ENCODE peak calls at places on chromosomes 2 and 18, in eight cellular contexts. One of them, this sample, is unnamed.

GRCh38 chr2:174585657-174586056 is 11.9 kb downstream of the WIPF1 start:
- DNase-seq in posterior vena cava: no peak
- DNase-seq in NCI-H1092: no peak
- DNase-seq in LoVo: no peak
- DNase-seq in C1 segment of cervical spinal cord: no peak
- DNase-seq in Right ventricle myocardium superior: no peak
- DNase-seq in caudate nucleus: no peak
- DNase-seq in astrocyte: no peak
- DNase-seq in this sample: no peak

GRCh38 chr18:22183647-22184161 is 14.3 kb downstream of the GATA6 start:
- DNase-seq in LoVo: no peak
- DNase-seq in C1 segment of cervical spinal cord: no peak
- DNase-seq in NCI-H1092: no peak
- DNase-seq in Right ventricle myocardium superior: no peak
- DNase-seq in astrocyte: no peak
- DNase-seq in posterior vena cava: no peak
- DNase-seq in caudate nucleus: no peak
- DNase-seq in this sample: no peak

GRCh38 chr2:11753452-11753885 is 7.0 kb downstream of the LPIN1 start:
- DNase-seq in posterior vena cava: no peak
- DNase-seq in astrocyte: peak; percentile 56
- DNase-seq in caudate nucleus: no peak
- DNase-seq in NCI-H1092: peak; percentile 41
- DNase-seq in C1 segment of cervical spinal cord: no peak
- DNase-seq in Right ventricle myocardium superior: no peak
- DNase-seq in LoVo: no peak
- DNase-seq in this sample: no peak

GRCh38 chr18:78559584-78559983 is 420.0 kb upstream of the SALL3 start:
- DNase-seq in NCI-H1092: no peak
- DNase-seq in caudate nucleus: no peak
- DNase-seq in LoVo: no peak
- DNase-seq in Right ventricle myocardium superior: no peak
- DNase-seq in posterior vena cava: peak; percentile 76
- DNase-seq in C1 segment of cervical spinal cord: no peak
- DNase-seq in astrocyte: no peak
- DNase-seq in this sample: no peak

GRCh38 chr2:27407798-27408491 is 1.4 kb downstream of the PPM1G start:
- DNase-seq in NCI-H1092: peak; percentile 25
- DNase-seq in astrocyte: peak; percentile 36
- DNase-seq in caudate nucleus: no peak
- DNase-seq in posterior vena cava: no peak
- DNase-seq in Right ventricle myocardium superior: no peak
- DNase-seq in C1 segment of cervical spinal cord: no peak
- DNase-seq in LoVo: peak; percentile 53
- DNase-seq in this sample: no peak

GRCh38 chr2:223797811-223798721 is 39.3 kb downstream of the AP1S3 start:
- DNase-seq in Right ventricle myocardium superior: no peak
- DNase-seq in LoVo: no peak
- DNase-seq in caudate nucleus: no peak
- DNase-seq in astrocyte: peak; percentile 72
- DNase-seq in posterior vena cava: no peak
- DNase-seq in C1 segment of cervical spinal cord: no peak
- DNase-seq in NCI-H1092: peak; percentile 3
- DNase-seq in this sample: no peak

GRCh38 chr2:182259629-182260150 is 167.1 kb downstream of the PDE1A start:
- DNase-seq in C1 segment of cervical spinal cord: no peak
- DNase-seq in Right ventricle myocardium superior: no peak
- DNase-seq in caudate nucleus: no peak
- DNase-seq in LoVo: no peak
- DNase-seq in NCI-H1092: no peak
- DNase-seq in posterior vena cava: no peak
- DNase-seq in astrocyte: peak; percentile 41
- DNase-seq in this sample: no peak

GRCh38 chr18:10213526-10213925 is 240.9 kb upstream of the APCDD1 start:
- DNase-seq in Right ventricle myocardium superior: no peak
- DNase-seq in posterior vena cava: no peak
- DNase-seq in caudate nucleus: no peak
- DNase-seq in astrocyte: no peak
- DNase-seq in LoVo: peak; percentile 18
- DNase-seq in C1 segment of cervical spinal cord: no peak
- DNase-seq in NCI-H1092: no peak
- DNase-seq in this sample: peak; percentile 43

GRCh38 chr2:96693286-96694200 is 46.3 kb downstream of the LMAN2L start:
- DNase-seq in astrocyte: no peak
- DNase-seq in NCI-H1092: no peak
- DNase-seq in LoVo: no peak
- DNase-seq in caudate nucleus: no peak
- DNase-seq in C1 segment of cervical spinal cord: no peak
- DNase-seq in Right ventricle myocardium superior: no peak
- DNase-seq in posterior vena cava: peak; percentile 69
- DNase-seq in this sample: no peak

GRCh38 chr2:85577386-85578242 is at the start of gene VAMP8:
- DNase-seq in NCI-H1092: no peak
- DNase-seq in caudate nucleus: no peak
- DNase-seq in C1 segment of cervical spinal cord: peak; percentile 53
- DNase-seq in astrocyte: no peak
- DNase-seq in LoVo: peak; percentile 77
- DNase-seq in posterior vena cava: no peak
- DNase-seq in Right ventricle myocardium superior: peak; percentile 70
- DNase-seq in this sample: no peak

GRCh38 chr2:26001743-26002341 is 19.5 kb upstream of the KIF3C start:
- DNase-seq in caudate nucleus: peak; percentile 67
- DNase-seq in LoVo: no peak
- DNase-seq in Right ventricle myocardium superior: peak; percentile 84
- DNase-seq in posterior vena cava: peak; percentile 85
- DNase-seq in NCI-H1092: peak; percentile 28
- DNase-seq in astrocyte: no peak
- DNase-seq in C1 segment of cervical spinal cord: peak; percentile 85
- DNase-seq in this sample: peak; percentile 81

GRCh38 chr2:216890138-216890537 is 30.3 kb upstream of the TNP1 start:
- DNase-seq in astrocyte: no peak
- DNase-seq in Right ventricle myocardium superior: no peak
- DNase-seq in caudate nucleus: no peak
- DNase-seq in NCI-H1092: no peak
- DNase-seq in C1 segment of cervical spinal cord: no peak
- DNase-seq in posterior vena cava: no peak
- DNase-seq in LoVo: no peak
- DNase-seq in this sample: no peak

GRCh38 chr2:101446869-101447268 is 28.0 kb downstream of the RFX8 start:
- DNase-seq in Right ventricle myocardium superior: no peak
- DNase-seq in C1 segment of cervical spinal cord: no peak
- DNase-seq in NCI-H1092: no peak
- DNase-seq in caudate nucleus: no peak
- DNase-seq in LoVo: no peak
- DNase-seq in astrocyte: peak; percentile 96
- DNase-seq in posterior vena cava: no peak
- DNase-seq in this sample: no peak

GRCh38 chr18:9802774-9803697 is 82.7 kb upstream of the TXNDC2 start:
- DNase-seq in posterior vena cava: no peak
- DNase-seq in NCI-H1092: no peak
- DNase-seq in astrocyte: no peak
- DNase-seq in C1 segment of cervical spinal cord: no peak
- DNase-seq in Right ventricle myocardium superior: no peak
- DNase-seq in caudate nucleus: no peak
- DNase-seq in LoVo: no peak
- DNase-seq in this sample: no peak

GRCh38 chr2:30298302-30298701 is 67.0 kb downstream of the LBH start:
- DNase-seq in caudate nucleus: no peak
- DNase-seq in LoVo: no peak
- DNase-seq in C1 segment of cervical spinal cord: no peak
- DNase-seq in Right ventricle myocardium superior: no peak
- DNase-seq in astrocyte: no peak
- DNase-seq in posterior vena cava: no peak
- DNase-seq in NCI-H1092: no peak
- DNase-seq in this sample: no peak

GRCh38 chr18:6561893-6562292 is 147.2 kb upstream of the L3MBTL4 start:
- DNase-seq in NCI-H1092: no peak
- DNase-seq in C1 segment of cervical spinal cord: no peak
- DNase-seq in posterior vena cava: no peak
- DNase-seq in LoVo: no peak
- DNase-seq in Right ventricle myocardium superior: no peak
- DNase-seq in astrocyte: no peak
- DNase-seq in caudate nucleus: no peak
- DNase-seq in this sample: no peak

GRCh38 chr2:203817147-203817546 is 50.4 kb upstream of the CTLA4 start:
- DNase-seq in caudate nucleus: no peak
- DNase-seq in C1 segment of cervical spinal cord: no peak
- DNase-seq in astrocyte: no peak
- DNase-seq in posterior vena cava: no peak
- DNase-seq in NCI-H1092: no peak
- DNase-seq in LoVo: no peak
- DNase-seq in Right ventricle myocardium superior: no peak
- DNase-seq in this sample: no peak

GRCh38 chr2:223970343-223971128 is 13.3 kb downstream of the MRPL44 start:
- DNase-seq in posterior vena cava: no peak
- DNase-seq in caudate nucleus: peak; percentile 3
- DNase-seq in Right ventricle myocardium superior: no peak
- DNase-seq in C1 segment of cervical spinal cord: no peak
- DNase-seq in NCI-H1092: peak; percentile 17
- DNase-seq in astrocyte: peak; percentile 25
- DNase-seq in LoVo: peak; percentile 72
- DNase-seq in this sample: peak; percentile 55

GRCh38 chr2:29293830-29294438 is 178.7 kb downstream of the CLIP4 start:
- DNase-seq in LoVo: peak; percentile 23
- DNase-seq in C1 segment of cervical spinal cord: no peak
- DNase-seq in NCI-H1092: no peak
- DNase-seq in astrocyte: no peak
- DNase-seq in caudate nucleus: no peak
- DNase-seq in Right ventricle myocardium superior: no peak
- DNase-seq in posterior vena cava: no peak
- DNase-seq in this sample: no peak

GRCh38 chr2:67210430-67210829 is 186.7 kb upstream of the ETAA1 start:
- DNase-seq in astrocyte: no peak
- DNase-seq in LoVo: no peak
- DNase-seq in NCI-H1092: no peak
- DNase-seq in Right ventricle myocardium superior: no peak
- DNase-seq in posterior vena cava: no peak
- DNase-seq in caudate nucleus: no peak
- DNase-seq in C1 segment of cervical spinal cord: no peak
- DNase-seq in this sample: no peak

GRCh38 chr2:22821458-22821857 is 563.5 kb upstream of the KLHL29 start:
- DNase-seq in C1 segment of cervical spinal cord: no peak
- DNase-seq in caudate nucleus: no peak
- DNase-seq in astrocyte: no peak
- DNase-seq in posterior vena cava: no peak
- DNase-seq in Right ventricle myocardium superior: no peak
- DNase-seq in NCI-H1092: no peak
- DNase-seq in LoVo: no peak
- DNase-seq in this sample: no peak

GRCh38 chr18:23484783-23485182 is 18.5 kb upstream of the RMC1 start:
- DNase-seq in astrocyte: no peak
- DNase-seq in Right ventricle myocardium superior: no peak
- DNase-seq in posterior vena cava: no peak
- DNase-seq in LoVo: no peak
- DNase-seq in caudate nucleus: no peak
- DNase-seq in C1 segment of cervical spinal cord: no peak
- DNase-seq in NCI-H1092: no peak
- DNase-seq in this sample: no peak

GRCh38 chr2:189265696-189266320 is 86.2 kb upstream of the COL5A2 start:
- DNase-seq in posterior vena cava: no peak
- DNase-seq in C1 segment of cervical spinal cord: no peak
- DNase-seq in Right ventricle myocardium superior: no peak
- DNase-seq in caudate nucleus: no peak
- DNase-seq in NCI-H1092: no peak
- DNase-seq in LoVo: no peak
- DNase-seq in astrocyte: no peak
- DNase-seq in this sample: no peak

GRCh38 chr2:228678110-228678509 is 496.6 kb upstream of the SPHKAP start:
- DNase-seq in Right ventricle myocardium superior: no peak
- DNase-seq in LoVo: no peak
- DNase-seq in posterior vena cava: no peak
- DNase-seq in astrocyte: no peak
- DNase-seq in caudate nucleus: no peak
- DNase-seq in C1 segment of cervical spinal cord: no peak
- DNase-seq in NCI-H1092: no peak
- DNase-seq in this sample: no peak

GRCh38 chr2:174858745-174859144 is 94.5 kb upstream of the CHRNA1 start:
- DNase-seq in caudate nucleus: no peak
- DNase-seq in posterior vena cava: no peak
- DNase-seq in astrocyte: no peak
- DNase-seq in NCI-H1092: no peak
- DNase-seq in LoVo: no peak
- DNase-seq in C1 segment of cervical spinal cord: no peak
- DNase-seq in Right ventricle myocardium superior: no peak
- DNase-seq in this sample: no peak

GRCh38 chr18:12701161-12701560 is 1.4 kb downstream of the CEP76 start:
- DNase-seq in astrocyte: no peak
- DNase-seq in C1 segment of cervical spinal cord: no peak
- DNase-seq in LoVo: peak; percentile 12
- DNase-seq in NCI-H1092: no peak
- DNase-seq in caudate nucleus: no peak
- DNase-seq in posterior vena cava: no peak
- DNase-seq in Right ventricle myocardium superior: no peak
- DNase-seq in this sample: no peak

GRCh38 chr18:41858761-41859555 is 96.1 kb upstream of the PIK3C3 start:
- DNase-seq in Right ventricle myocardium superior: no peak
- DNase-seq in caudate nucleus: no peak
- DNase-seq in LoVo: no peak
- DNase-seq in posterior vena cava: no peak
- DNase-seq in C1 segment of cervical spinal cord: no peak
- DNase-seq in NCI-H1092: no peak
- DNase-seq in astrocyte: no peak
- DNase-seq in this sample: no peak

GRCh38 chr2:238064376-238064775 is 3.6 kb downstream of the SCLY start:
- DNase-seq in C1 segment of cervical spinal cord: no peak
- DNase-seq in Right ventricle myocardium superior: no peak
- DNase-seq in NCI-H1092: no peak
- DNase-seq in LoVo: no peak
- DNase-seq in posterior vena cava: no peak
- DNase-seq in astrocyte: no peak
- DNase-seq in caudate nucleus: no peak
- DNase-seq in this sample: no peak

GRCh38 chr2:178190938-178191910 is 3.1 kb upstream of the OSBPL6 start:
- DNase-seq in Right ventricle myocardium superior: no peak
- DNase-seq in caudate nucleus: no peak
- DNase-seq in NCI-H1092: no peak
- DNase-seq in LoVo: no peak
- DNase-seq in posterior vena cava: no peak
- DNase-seq in C1 segment of cervical spinal cord: no peak
- DNase-seq in astrocyte: no peak
- DNase-seq in this sample: no peak

GRCh38 chr2:11398710-11399109 is 54.3 kb upstream of the ROCK2 start:
- DNase-seq in LoVo: peak; percentile 72
- DNase-seq in C1 segment of cervical spinal cord: no peak
- DNase-seq in NCI-H1092: peak; percentile 59
- DNase-seq in Right ventricle myocardium superior: peak; percentile 72
- DNase-seq in caudate nucleus: no peak
- DNase-seq in posterior vena cava: no peak
- DNase-seq in astrocyte: no peak
- DNase-seq in this sample: no peak

GRCh38 chr2:8623958-8624591 is 57.8 kb upstream of the ID2 start:
- DNase-seq in C1 segment of cervical spinal cord: no peak
- DNase-seq in Right ventricle myocardium superior: no peak
- DNase-seq in astrocyte: no peak
- DNase-seq in LoVo: peak; percentile 20
- DNase-seq in caudate nucleus: no peak
- DNase-seq in posterior vena cava: peak; percentile 64
- DNase-seq in NCI-H1092: no peak
- DNase-seq in this sample: no peak

GRCh38 chr2:32895424-32895823 is 51.3 kb upstream of the LTBP1 start:
- DNase-seq in caudate nucleus: no peak
- DNase-seq in posterior vena cava: no peak
- DNase-seq in LoVo: no peak
- DNase-seq in astrocyte: no peak
- DNase-seq in C1 segment of cervical spinal cord: no peak
- DNase-seq in Right ventricle myocardium superior: no peak
- DNase-seq in NCI-H1092: no peak
- DNase-seq in this sample: no peak

GRCh38 chr2:231708050-231708772 is at the start of gene PTMA:
- DNase-seq in C1 segment of cervical spinal cord: peak; percentile 100
- DNase-seq in Right ventricle myocardium superior: peak; percentile 100
- DNase-seq in caudate nucleus: peak; percentile 100
- DNase-seq in astrocyte: peak; percentile 99
- DNase-seq in posterior vena cava: peak; percentile 100
- DNase-seq in NCI-H1092: peak; percentile 97
- DNase-seq in LoVo: peak; percentile 97
- DNase-seq in this sample: peak; percentile 99

GRCh38 chr18:13217466-13217961 is 1.0 kb upstream of the LDLRAD4 start:
- DNase-seq in C1 segment of cervical spinal cord: peak; percentile 77
- DNase-seq in posterior vena cava: peak; percentile 88
- DNase-seq in NCI-H1092: no peak
- DNase-seq in astrocyte: peak; percentile 18
- DNase-seq in caudate nucleus: no peak
- DNase-seq in Right ventricle myocardium superior: peak; percentile 87
- DNase-seq in LoVo: no peak
- DNase-seq in this sample: peak; percentile 35

This sample was measured in hippocampal formation.